ENCODE peak calls at places on chromosomes 16 and 17, in eight cellular contexts. P is astrocyte of the spinal cord, M is Panc1, Q is lung, T is HL-60, O is lower lobe of right lung, D is cardiac fibroblast, B is thoracic aorta. Z is an unnamed sample.
A peak's percentile ranks its signal among the peaks of the same experiment; 100 is the strongest.

GRCh38 chr17:78959803-78960202 is 19.9 kb downstream of the LGALS3BP start:
- DNase-seq in Q (no peak), T (no peak), O (no peak), M (no peak), P (no peak), D (no peak), B (no peak), Z (no peak)

GRCh38 chr17:72967963-72968585 is 124.4 kb downstream of the SLC39A11 start:
- DNase-seq in O (no peak), M (no peak), T (no peak), Q (no peak), D (no peak), B (no peak), P (no peak), Z (no peak)

GRCh38 chr17:67200727-67201301 is 44.2 kb downstream of the HELZ start:
- DNase-seq in Q (no peak), P (no peak), B (no peak), T (peak; percentile 17), M (no peak), D (no peak), O (no peak), Z (peak; percentile 14)

GRCh38 chr17:40412880-40413279 is 4.8 kb downstream of the TOP2A start:
- DNase-seq in O (no peak), D (no peak), B (no peak), M (no peak), P (no peak), Q (no peak), T (no peak), Z (no peak)

GRCh38 chr17:35577826-35578194 is 561 bp downstream of the PEX12 start:
- DNase-seq in T (no peak), B (no peak), Q (no peak), P (peak; percentile 9), M (no peak), D (peak; percentile 11), O (no peak), Z (peak; percentile 18)

GRCh38 chr16:22035094-22035675 is 27.3 kb downstream of the MOSMO start:
- DNase-seq in D (peak; percentile 31), Q (no peak), B (no peak), O (no peak), P (no peak), T (no peak), M (no peak), Z (no peak)

GRCh38 chr17:65345261-65346060 is 208.3 kb downstream of the RGS9 start:
- DNase-seq in D (no peak), Q (no peak), B (no peak), O (no peak), T (no peak), P (peak; percentile 89), M (no peak), Z (peak; percentile 5)

GRCh38 chr17:68853439-68853838 is 101.8 kb downstream of the ABCA8 start:
- DNase-seq in D (no peak), Q (no peak), T (no peak), O (no peak), B (no peak), P (no peak), M (no peak), Z (no peak)

GRCh38 chr17:40458001-40458791 is 14.9 kb downstream of the IGFBP4 start:
- DNase-seq in O (no peak), D (peak; percentile 92), Q (no peak), T (no peak), B (no peak), M (no peak), P (peak; percentile 76), Z (no peak)

GRCh38 chr17:40084477-40084876 is 15.9 kb downstream of the NR1D1 start:
- DNase-seq in O (no peak), B (no peak), M (no peak), D (no peak), Q (no peak), T (no peak), P (no peak), Z (no peak)

GRCh38 chr17:65438708-65439294 is 122.6 kb downstream of the AXIN2 start:
- DNase-seq in Q (no peak), T (no peak), O (no peak), B (no peak), M (no peak), P (no peak), D (no peak), Z (no peak)

GRCh38 chr16:31148281-31148728 is 1.6 kb downstream of the PRSS36 start:
- DNase-seq in T (no peak), O (peak; percentile 87), P (no peak), M (no peak), Q (peak; percentile 79), D (no peak), B (no peak), Z (no peak)

GRCh38 chr17:79581306-79581932 is 29.4 kb downstream of the RBFOX3 start:
- DNase-seq in M (no peak), O (no peak), D (no peak), P (no peak), B (no peak), Q (no peak), T (no peak), Z (no peak)

GRCh38 chr16:49712567-49712966 is 143.3 kb downstream of the ZNF423 start:
- DNase-seq in D (no peak), Q (no peak), M (no peak), B (no peak), O (no peak), P (no peak), T (no peak), Z (no peak)

GRCh38 chr17:81459864-81460263 is 52.7 kb downstream of the ACTG1 start:
- DNase-seq in B (no peak), M (no peak), O (no peak), D (no peak), Q (no peak), P (no peak), T (peak; percentile 72), Z (peak; percentile 96)

GRCh38 chr17:58302919-58303551 is 22.3 kb upstream of the MPO start:
- DNase-seq in Q (peak; percentile 21), D (no peak), O (no peak), P (no peak), B (no peak), T (no peak), M (no peak), Z (peak; percentile 37)

GRCh38 chr16:52069866-52070265 is 477.1 kb downstream of the TOX3 start:
- DNase-seq in Q (no peak), M (no peak), D (peak; percentile 20), O (no peak), P (peak; percentile 11), T (no peak), B (no peak), Z (peak; percentile 19)

GRCh38 chr16:23700509-23700908 is 12.5 kb downstream of the ERN2 start:
- DNase-seq in B (no peak), D (no peak), T (no peak), Q (no peak), P (no peak), M (no peak), O (no peak), Z (no peak)

GRCh38 chr17:5562661-5563360 is 21.5 kb downstream of the NLRP1 start:
- DNase-seq in B (no peak), D (no peak), O (no peak), T (no peak), P (no peak), Q (no peak), M (no peak), Z (no peak)

GRCh38 chr16:19691161-19691850 is 26.7 kb downstream of the KNOP1 start:
- DNase-seq in Q (no peak), T (no peak), B (no peak), M (no peak), D (no peak), P (peak; percentile 50), O (no peak), Z (peak; percentile 20)

GRCh38 chr17:74737299-74738050 is 419 bp downstream of the RAB37 start:
- DNase-seq in O (no peak), Q (no peak), M (no peak), P (no peak), T (no peak), D (peak; percentile 48), B (no peak), Z (peak; percentile 83)
- TF ChIP-seq CTCF in O (peak; percentile 35), Q (peak; percentile 15), M (peak; percentile 77), P (peak; percentile 35), T (peak; percentile 87), D (no peak), B (no peak), Z (peak; percentile 45)

GRCh38 chr16:27199747-27200146 is 3.6 kb upstream of the KDM8 start:
- DNase-seq in O (no peak), P (peak; percentile 24), M (no peak), T (peak; percentile 52), Q (no peak), B (no peak), D (no peak), Z (peak; percentile 81)
- TF ChIP-seq CTCF in O (no peak), P (no peak), M (no peak), T (no peak), Q (no peak), B (no peak), D (no peak), Z (no peak)

GRCh38 chr17:77246110-77247047 is 105.6 kb downstream of the SEC14L1 start:
- DNase-seq in B (no peak), P (no peak), D (no peak), O (no peak), M (no peak), Q (no peak), T (no peak), Z (no peak)

GRCh38 chr17:77240976-77241375 is 100.2 kb downstream of the SEC14L1 start:
- DNase-seq in Q (no peak), P (no peak), T (no peak), D (no peak), M (no peak), B (no peak), O (no peak), Z (no peak)

GRCh38 chr17:77247048-77247541 is 106.3 kb downstream of the SEC14L1 start:
- DNase-seq in P (peak; percentile 65), M (peak; percentile 27), D (peak; percentile 81), Q (peak; percentile 81), T (peak; percentile 59), O (peak; percentile 91), B (no peak), Z (peak; percentile 79)

GRCh38 chr17:77245162-77245926 is 104.6 kb downstream of the SEC14L1 start:
- DNase-seq in M (no peak), D (no peak), P (no peak), B (no peak), T (no peak), O (no peak), Q (no peak), Z (no peak)

DNA sequence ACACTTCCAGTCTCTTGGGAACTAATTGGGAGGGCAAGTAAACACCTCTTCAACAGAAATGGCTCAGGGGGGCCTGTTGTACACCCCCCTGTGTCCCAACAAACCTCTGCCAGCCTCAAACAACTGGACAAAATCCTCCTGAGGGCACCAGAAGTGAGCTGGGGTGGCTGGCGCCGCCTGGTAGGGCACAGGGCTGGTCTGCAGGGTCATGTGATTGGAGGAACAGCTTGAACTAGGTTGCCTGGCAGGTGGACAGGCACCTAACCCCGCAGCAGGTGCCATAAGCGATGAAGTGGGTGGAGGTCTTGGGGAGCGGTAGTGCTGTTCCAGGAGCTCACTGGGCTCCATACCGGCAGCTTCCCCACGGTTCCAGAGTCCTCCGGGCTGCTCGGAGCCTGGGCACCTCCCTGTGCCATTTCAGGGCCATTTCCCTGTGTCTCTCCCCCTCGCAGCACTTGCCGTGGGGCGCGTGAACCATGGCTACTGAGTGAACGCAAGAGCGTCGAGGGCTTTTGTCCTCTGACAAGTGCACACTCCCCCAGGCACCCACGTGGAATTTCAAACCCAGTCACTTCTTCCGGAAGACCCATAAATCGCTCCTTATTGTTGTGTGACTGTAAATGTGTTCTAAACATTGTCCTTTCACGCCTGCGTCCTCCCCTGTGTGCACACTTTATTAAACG is 101.5 kb downstream of the SEC14L1 start:
- DNase-seq in M (no peak), B (no peak), P (no peak), T (no peak), D (no peak), O (no peak), Q (no peak), Z (no peak)
- TF ChIP-seq CTCF in M (no peak), B (no peak), P (no peak), T (no peak), D (no peak), O (no peak), Q (no peak), Z (no peak)

GRCh38 chr16:77169650-77170236 is 21.2 kb upstream of the MON1B start:
- DNase-seq in P (peak; percentile 12), M (no peak), B (no peak), T (peak; percentile 24), D (peak; percentile 44), O (no peak), Q (peak; percentile 51), Z (peak; percentile 72)
- TF ChIP-seq CTCF in P (peak; percentile 71), M (peak; percentile 79), B (no peak), T (peak; percentile 58), D (peak; percentile 78), O (peak; percentile 67), Q (peak; percentile 12), Z (peak; percentile 90)